ENCODE peak calls at places on chromosomes 1 and 21, in four cellular contexts. N, R, G and V are unnamed samples.

GRCh38 chr1:226653311-226653921 is 85.7 kb downstream of the ITPKB start:
- DNase-seq in N (peak), R (peak), G (peak), V (peak)

GRCh38 chr1:7471836-7472235 is 299.3 kb upstream of the VAMP3 start:
- DNase-seq in N (no peak), G (no peak), R (no peak), V (no peak)

GRCh38 chr1:8604041-8604942 is 213.1 kb downstream of the RERE start:
- DNase-seq in N (no peak), R (no peak), G (no peak), V (no peak)

GRCh38 chr1:173682174-173682573 is 12.5 kb upstream of the ANKRD45 start:
- DNase-seq in G (no peak), N (no peak), R (no peak), V (no peak)

GRCh38 chr21:39048574-39048973 is 134.7 kb downstream of the PSMG1 start:
- DNase-seq in R (no peak), G (no peak), N (no peak), V (no peak)

GRCh38 chr1:67570473-67571143 is 114.4 kb upstream of the GADD45A start:
- DNase-seq in R (no peak), G (no peak), N (no peak), V (no peak)

GRCh38 chr1:11768821-11769220 is 6.8 kb downstream of the C1orf167 start:
- DNase-seq in N (no peak), G (no peak), R (no peak), V (no peak)

GRCh38 chr1:243596441-243597183 is 253.4 kb downstream of the AKT3 start:
- DNase-seq in G (no peak), R (no peak), N (no peak), V (peak)

GRCh38 chr1:217260676-217261075 is 370.2 kb downstream of the GPATCH2 start:
- DNase-seq in R (no peak), N (no peak), G (no peak), V (no peak)

GRCh38 chr21:14918542-14918941 is 146.3 kb downstream of the NRIP1 start:
- DNase-seq in G (no peak), R (no peak), N (no peak), V (no peak)

GRCh38 chr1:1914842-1915692 is at the start of gene CALML6:
- DNase-seq in R (no peak), G (no peak), N (no peak), V (no peak)

GRCh38 chr1:80929868-80930508 is 870.7 kb upstream of the ADGRL2 start:
- DNase-seq in N (no peak), R (no peak), G (no peak), V (no peak)

GRCh38 chr1:223212441-223212840 is 69.4 kb upstream of the TLR5 start:
- DNase-seq in G (no peak), N (no peak), R (no peak), V (no peak)

GRCh38 chr1:109476825-109477224 is 6.9 kb upstream of the ATXN7L2 start:
- DNase-seq in N (no peak), R (no peak), G (no peak), V (no peak)

GRCh38 chr1:112677501-112677900 is 3.0 kb downstream of the MOV10 start:
- DNase-seq in N (no peak), R (no peak), G (no peak), V (no peak)

GRCh38 chr1:227748496-227749182 is 13.4 kb downstream of the SNAP47 start:
- DNase-seq in G (no peak), N (no peak), R (peak), V (no peak)

GRCh38 chr1:202159534-202160371 is 649 bp downstream of the PTPN7 start:
- DNase-seq in R (no peak), G (no peak), N (no peak), V (peak)

GRCh38 chr1:205706601-205707502 is 26.5 kb upstream of the SLC45A3 start:
- DNase-seq in R (no peak), G (no peak), N (no peak), V (no peak)

GRCh38 chr1:179228783-179229213 is 679 bp downstream of the ABL2 start:
- DNase-seq in G (peak), N (no peak), R (peak), V (no peak)

GRCh38 chr1:8437286-8437685 is 119.4 kb downstream of the SLC45A1 start:
- DNase-seq in R (no peak), G (no peak), N (no peak), V (no peak)

GRCh38 chr21:33124879-33125278 is 54.9 kb downstream of the OLIG1 start:
- DNase-seq in N (no peak), G (no peak), R (no peak), V (no peak)